ENCODE peak calls at places on chromosomes 1 and 21, in four cellular contexts. S, W, K and N are unnamed samples.

GRCh38 chr1:172443666-172444453 is at the start of gene PIGC:
- DNase-seq in K (peak), W (peak), S (peak), N (peak)

GRCh38 chr1:183303901-183304300 is 114.3 kb downstream of the NMNAT2 start:
- DNase-seq in W (no peak), S (peak), K (no peak), N (no peak)

GRCh38 chr21:39676054-39676771 is 63.5 kb downstream of the B3GALT5 start:
- DNase-seq in W (peak), S (peak), K (peak), N (no peak)

GRCh38 chr1:234919061-234919755 is 209.4 kb downstream of the TOMM20 start:
- DNase-seq in K (peak), S (no peak), W (no peak), N (no peak)

GRCh38 chr1:201763439-201764140 is 65.4 kb upstream of the IPO9 start:
- DNase-seq in K (no peak), S (no peak), W (no peak), N (no peak)

GRCh38 chr1:12063141-12064072 is at the start of gene TNFRSF8:
- DNase-seq in W (no peak), K (no peak), S (peak), N (no peak)

GRCh38 chr1:205276334-205277065 is 45.0 kb downstream of the NUAK2 start:
- DNase-seq in K (no peak), W (no peak), S (peak), N (no peak)

GRCh38 chr1:152855661-152856060 is 4.1 kb upstream of the LCE7A start:
- DNase-seq in W (no peak), K (no peak), S (peak), N (no peak)

GRCh38 chr1:6734579-6735397 is 33.2 kb upstream of the DNAJC11 start:
- DNase-seq in S (peak), W (no peak), K (no peak), N (no peak)

GRCh38 chr1:152398812-152399698 is 15.0 kb downstream of the CRNN start:
- DNase-seq in K (no peak), S (peak), W (peak), N (no peak)

GRCh38 chr1:109844609-109845008 is 66.0 kb upstream of the CSF1 start:
- DNase-seq in K (no peak), W (no peak), S (no peak), N (no peak)

GRCh38 chr1:94438692-94439276 is 20.6 kb downstream of the ABCD3 start:
- DNase-seq in S (no peak), K (no peak), W (no peak), N (no peak)

GRCh38 chr1:7136166-7136953 is 351.1 kb downstream of the CAMTA1 start:
- DNase-seq in W (no peak), K (no peak), S (no peak), N (no peak)

GRCh38 chr1:21266119-21266774 is 24.0 kb downstream of the ECE1 start:
- DNase-seq in S (no peak), W (no peak), K (no peak), N (no peak)

GRCh38 chr1:180175291-180175690 is 20.6 kb downstream of the QSOX1 start:
- DNase-seq in S (no peak), K (no peak), W (no peak), N (no peak)

GRCh38 chr1:208980590-208980989 is 602.9 kb upstream of the CAMK1G start:
- DNase-seq in K (no peak), S (peak), W (no peak), N (no peak)

GRCh38 chr1:27564264-27564579 is 39.7 kb downstream of the AHDC1 start:
- DNase-seq in W (no peak), K (no peak), S (no peak), N (no peak)

GRCh38 chr1:237146247-237146646 is 104.3 kb downstream of the RYR2 start:
- DNase-seq in S (no peak), K (no peak), W (no peak), N (no peak)

GRCh38 chr1:3460653-3461237 is 6.3 kb downstream of the ARHGEF16 start:
- DNase-seq in K (no peak), W (no peak), S (no peak), N (no peak)

GRCh38 chr1:37303884-37304574 is 170.4 kb upstream of the ZC3H12A start:
- DNase-seq in K (no peak), S (no peak), W (no peak), N (no peak)

GRCh38 chr1:92169606-92170005 is 48.1 kb upstream of the C1orf146 start:
- DNase-seq in W (no peak), S (no peak), K (no peak), N (no peak)

GRCh38 chr1:156684227-156684782 is 7.1 kb upstream of the NES start:
- DNase-seq in K (no peak), S (peak), W (no peak), N (no peak)

GRCh38 chr1:78619803-78620579 is at the start of gene IFI44L:
- DNase-seq in K (peak), S (peak), W (no peak), N (peak)

GRCh38 chr1:78622548-78622947 is 2.3 kb downstream of the IFI44L start:
- DNase-seq in S (no peak), K (no peak), W (no peak), N (no peak)

GRCh38 chr1:78617615-78618026 is 2.6 kb upstream of the IFI44L start:
- DNase-seq in S (peak), K (peak), W (peak), N (peak)

GRCh38 chr1:78619446-78619802 is 824 bp upstream of the IFI44L start:
- DNase-seq in K (no peak), W (no peak), S (no peak), N (no peak)

DNA sequence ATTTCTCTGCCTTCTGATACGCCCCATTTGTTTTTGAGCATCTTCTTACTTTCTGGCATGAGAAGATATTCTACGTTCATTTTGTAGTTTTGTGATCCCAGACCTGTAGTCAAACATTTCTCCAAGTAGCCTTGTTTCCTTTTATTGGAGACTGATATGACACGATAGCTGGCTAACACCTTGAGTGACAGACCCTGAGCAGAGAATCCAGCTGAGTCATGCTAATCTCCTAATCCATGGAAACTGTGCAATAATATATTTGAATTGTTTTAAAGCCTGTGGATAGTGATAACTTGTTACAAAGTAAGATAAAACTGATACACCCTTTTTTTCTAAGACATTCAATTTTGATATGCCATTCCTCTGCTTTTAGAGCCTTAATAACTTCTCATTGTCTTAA is 1.2 kb upstream of the IFI44L start:
- DNase-seq in S (no peak), K (no peak), W (no peak), N (no peak)
- H3K4me3 ChIP-seq in S (no peak), K (no peak), W (no peak), N (peak)

GRCh38 chr21:18764720-18765119 is 361.1 kb upstream of the TMPRSS15 start:
- DNase-seq in S (no peak), K (no peak), W (no peak), N (no peak)

GRCh38 chr21:18759267-18759666 is 355.7 kb upstream of the TMPRSS15 start:
- DNase-seq in K (no peak), S (no peak), W (no peak), N (no peak)

GRCh38 chr21:18760247-18760646 is 356.7 kb upstream of the TMPRSS15 start:
- DNase-seq in S (no peak), W (peak), K (no peak), N (no peak)

GRCh38 chr21:18759751-18760161 is 356.2 kb upstream of the TMPRSS15 start:
- DNase-seq in K (no peak), S (no peak), W (peak), N (no peak)
- H3K4me3 ChIP-seq in K (no peak), S (no peak), W (no peak), N (no peak)

GRCh38 chr1:15493869-15494390 is 18.0 kb downstream of the CELA2B start:
- DNase-seq in K (no peak), S (no peak), W (no peak), N (no peak)
- H3K4me3 ChIP-seq in K (no peak), S (no peak), W (no peak), N (no peak)

GRCh38 chr1:211698161-211699026 is 23.0 kb upstream of the NEK2 start:
- DNase-seq in S (peak), K (peak), W (peak), N (peak)

GRCh38 chr1:211701733-211702132 is 26.3 kb upstream of the NEK2 start:
- DNase-seq in S (no peak), W (no peak), K (no peak), N (no peak)

GRCh38 chr1:211695135-211695816 is 19.9 kb upstream of the NEK2 start:
- DNase-seq in S (no peak), W (no peak), K (no peak), N (no peak)

GRCh38 chr1:211697356-211697755 is 21.9 kb upstream of the NEK2 start:
- DNase-seq in W (no peak), S (no peak), K (no peak), N (no peak)

GRCh38 chr1:211699059-211699458 is 23.6 kb upstream of the NEK2 start:
- DNase-seq in W (no peak), K (no peak), S (no peak), N (no peak)
- H3K4me3 ChIP-seq in W (no peak), K (no peak), S (no peak), N (no peak)

DNA sequence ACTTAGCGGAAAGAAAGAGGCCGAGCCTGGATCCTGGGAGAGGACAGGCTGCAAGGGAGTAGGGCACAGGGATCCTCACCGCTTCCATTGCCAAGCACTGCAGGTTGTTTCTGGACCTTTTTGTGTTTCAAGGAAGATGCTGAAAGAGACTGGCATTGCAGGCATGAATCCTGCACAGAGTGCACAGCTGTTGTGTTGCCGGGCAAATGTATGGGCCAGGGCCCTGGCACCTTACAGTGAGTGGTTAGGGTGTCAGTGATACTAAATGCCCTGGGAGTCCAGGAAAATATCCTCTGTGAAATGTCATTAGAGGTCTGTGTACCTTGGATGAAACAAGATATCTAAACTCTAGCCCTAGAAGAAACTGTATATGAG is 145.5 kb upstream of the FGGY start:
- DNase-seq in W (no peak), S (peak), K (no peak), N (no peak)
- H3K4me3 ChIP-seq in W (no peak), S (no peak), K (no peak), N (no peak)

DNA sequence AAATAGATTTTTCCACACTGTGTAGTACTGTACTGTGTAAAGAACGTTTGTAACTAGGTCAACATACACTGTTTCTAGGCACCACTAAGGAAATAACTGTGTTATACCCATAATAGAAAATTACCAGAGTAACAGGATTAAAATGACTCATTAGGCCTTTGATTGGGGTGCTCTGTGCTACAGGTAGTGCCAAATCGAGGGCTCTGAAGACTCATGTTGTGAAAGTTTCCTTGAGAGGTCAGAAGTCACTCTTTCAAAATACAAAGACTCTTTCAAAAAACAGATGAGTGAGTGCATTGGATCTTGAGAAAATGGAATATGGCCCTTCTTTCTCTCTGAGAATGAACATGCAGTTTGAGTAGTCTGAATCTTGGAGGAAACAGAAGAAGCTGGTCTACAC is 143.0 kb downstream of the MRPL39 start:
- DNase-seq in K (no peak), S (peak), W (no peak), N (no peak)
- H3K4me3 ChIP-seq in K (no peak), S (no peak), W (no peak), N (no peak)

GRCh38 chr1:247919952-247920351 is at the start of gene OR2T8:
- DNase-seq in W (no peak), S (no peak), K (no peak), N (no peak)

GRCh38 chr1:247923941-247924340 is 748 bp upstream of the OR2AJ1 start:
- DNase-seq in K (no peak), W (no peak), S (no peak), N (no peak)

GRCh38 chr1:247924868-247925267 is at the start of gene OR2AJ1:
- DNase-seq in K (no peak), W (no peak), S (no peak), N (no peak)
- H3K4me3 ChIP-seq in K (no peak), W (no peak), S (no peak), N (no peak)

GRCh38 chr1:111507411-111508201 is 4.2 kb upstream of the ADORA3 start:
- DNase-seq in S (peak), W (no peak), K (peak), N (peak)
- H3K4me3 ChIP-seq in S (no peak), W (peak), K (no peak), N (peak)

GRCh38 chr1:43997979-43998378 is 6.6 kb downstream of the CCDC24 start:
- DNase-seq in W (no peak), S (no peak), K (no peak), N (no peak)
- H3K4me3 ChIP-seq in W (no peak), S (no peak), K (no peak), N (no peak)